ENCODE peak calls at places on chromosomes 2 and 18, in four cellular contexts. Z is endodermal cell, B is breast epithelium, E is pancreas. G is an unnamed sample.

GRCh38 chr18:11121426-11121825 is 27.9 kb downstream of the PIEZO2 start:
- DNase-seq in B (no peak), E (no peak), Z (no peak), G (no peak)

GRCh38 chr2:67215214-67215613 is 181.9 kb upstream of the ETAA1 start:
- DNase-seq in Z (peak; percentile 93), B (no peak), E (peak; percentile 89), G (peak; percentile 74)

GRCh38 chr2:25561136-25561850 is 112.1 kb downstream of the DTNB start:
- DNase-seq in E (no peak), B (no peak), Z (peak; percentile 47), G (no peak)

GRCh38 chr18:57542126-57542525 is 44.4 kb downstream of the FECH start:
- DNase-seq in Z (no peak), E (no peak), B (no peak), G (no peak)

GRCh38 chr18:6441201-6441600 is 26.5 kb upstream of the L3MBTL4 start:
- DNase-seq in Z (no peak), E (no peak), B (no peak), G (no peak)

GRCh38 chr2:53559302-53559967 is 208.2 kb upstream of the CHAC2 start:
- DNase-seq in B (no peak), E (no peak), Z (no peak), G (no peak)

GRCh38 chr18:28087173-28087563 is 89.8 kb downstream of the CDH2 start:
- DNase-seq in Z (no peak), B (no peak), E (no peak), G (no peak)

GRCh38 chr2:7060602-7061435 is 143.6 kb downstream of the RNF144A start:
- DNase-seq in E (no peak), B (no peak), Z (no peak), G (no peak)

GRCh38 chr2:197705912-197706838 is 1.0 kb downstream of the MARS2 start:
- DNase-seq in E (peak; percentile 30), B (no peak), Z (peak; percentile 67), G (no peak)

GRCh38 chr2:216700088-216700567 is 4.8 kb upstream of the IGFBP5 start:
- DNase-seq in Z (no peak), B (no peak), E (no peak), G (no peak)

GRCh38 chr18:58754544-58755068 is 83.3 kb downstream of the MALT1 start:
- DNase-seq in Z (no peak), B (no peak), E (no peak), G (no peak)

GRCh38 chr18:44423826-44424225 is 256.9 kb upstream of the SETBP1 start:
- DNase-seq in Z (peak; percentile 47), E (no peak), B (no peak), G (no peak)

GRCh38 chr2:10762651-10763460 is 41.4 kb downstream of the ATP6V1C2 start:
- DNase-seq in E (no peak), Z (no peak), B (no peak), G (no peak)

GRCh38 chr2:67727623-67728022 is 330.5 kb downstream of the ETAA1 start:
- DNase-seq in B (no peak), E (no peak), Z (no peak), G (no peak)

GRCh38 chr2:118850171-118850900 is 2.9 kb upstream of the EN1 start:
- DNase-seq in Z (peak; percentile 65), B (no peak), E (peak; percentile 35), G (no peak)

GRCh38 chr2:170073288-170073687 is 104.7 kb upstream of the MYO3B start:
- DNase-seq in Z (no peak), E (no peak), B (no peak), G (no peak)

GRCh38 chr2:159201321-159202063 is 85.0 kb downstream of the WDSUB1 start:
- DNase-seq in E (no peak), Z (no peak), B (no peak), G (no peak)

GRCh38 chr2:109135572-109136185 is 6.7 kb downstream of the SH3RF3 start:
- DNase-seq in B (no peak), Z (no peak), E (no peak), G (peak; percentile 87)

GRCh38 chr18:78138993-78139496 is 840.6 kb upstream of the SALL3 start:
- DNase-seq in Z (peak; percentile 83), B (no peak), E (no peak), G (no peak)

GRCh38 chr2:227657204-227657845 is 9.3 kb upstream of the SCYGR5 start:
- DNase-seq in Z (no peak), E (no peak), B (no peak), G (no peak)

GRCh38 chr2:53058526-53058925 is 709.1 kb upstream of the CHAC2 start:
- DNase-seq in B (no peak), Z (peak; percentile 65), E (no peak), G (no peak)

GRCh38 chr18:77884454-77884853 is 634.8 kb downstream of the GALR1 start:
- DNase-seq in E (no peak), B (no peak), Z (no peak), G (no peak)

GRCh38 chr2:118732432-118732831 is 115.0 kb downstream of the EN1 start:
- DNase-seq in B (no peak), Z (no peak), E (no peak), G (no peak)

GRCh38 chr18:79246309-79247108 is 149.2 kb upstream of the NFATC1 start:
- DNase-seq in E (peak; percentile 82), B (peak; percentile 47), Z (peak; percentile 94), G (peak; percentile 88)

GRCh38 chr18:79248495-79249078 is 147.1 kb upstream of the NFATC1 start:
- DNase-seq in Z (no peak), E (no peak), B (no peak), G (no peak)

GRCh38 chr18:79252904-79253633 is 142.7 kb upstream of the NFATC1 start:
- DNase-seq in Z (no peak), E (no peak), B (no peak), G (no peak)

GRCh38 chr18:79250236-79250993 is 145.3 kb upstream of the NFATC1 start:
- DNase-seq in E (no peak), B (no peak), Z (no peak), G (no peak)

DNA sequence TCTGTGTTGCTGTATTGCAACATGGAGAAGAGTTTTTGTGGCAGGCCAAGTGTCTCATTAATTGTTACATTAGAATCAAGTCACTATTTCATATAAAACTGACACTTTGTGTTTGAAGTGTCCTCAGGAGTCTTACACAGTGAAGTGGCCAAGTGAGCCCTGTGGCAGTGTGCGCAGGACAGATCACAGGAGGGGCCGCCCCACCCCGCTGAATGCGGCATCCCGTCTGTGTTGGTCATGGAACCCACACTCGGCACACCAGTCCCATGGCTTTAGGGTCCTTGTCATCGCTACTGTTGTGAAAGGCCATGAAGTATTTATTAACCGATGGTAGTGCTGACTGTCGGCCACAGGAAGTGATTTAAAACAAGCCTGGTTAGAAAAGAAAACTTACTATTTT is 144.7 kb upstream of the NFATC1 start:
- DNase-seq in E (no peak), B (no peak), Z (no peak), G (no peak)
- H3K27ac ChIP-seq in E (no peak overlapping the region), B (no peak overlapping the region), Z (no peak overlapping the region), G (no peak overlapping the region)

DNA sequence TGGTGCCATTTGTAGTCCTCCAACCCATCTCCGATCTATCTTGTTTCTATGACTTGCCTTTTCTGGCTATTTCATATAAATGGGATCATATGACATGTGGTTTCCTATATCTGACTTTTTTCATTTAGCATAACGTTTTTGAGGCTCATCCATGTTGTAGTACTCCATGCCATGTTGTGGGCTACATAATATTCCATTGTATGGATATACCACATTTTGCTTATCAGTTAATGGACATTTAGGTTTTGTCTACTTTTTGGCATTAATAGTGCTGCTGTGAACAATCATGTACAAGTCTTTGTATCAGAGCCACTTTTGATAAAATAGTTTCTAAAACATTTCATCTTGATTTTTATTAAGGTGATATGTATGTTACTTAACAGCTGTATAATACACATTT is 7.4 kb downstream of the CEBPZOS start:
- DNase-seq in E (no peak), B (no peak), Z (no peak), G (no peak)
- H3K27ac ChIP-seq in E (no peak overlapping the region), B (no peak overlapping the region), Z (no peak overlapping the region), G (no peak overlapping the region)

GRCh38 chr2:111884592-111884964 is 585 bp upstream of the ANAPC1 start:
- DNase-seq in E (no peak), Z (no peak), B (no peak), G (no peak)
- H3K27ac ChIP-seq in E (peak overlapping the region; percentile 85), Z (no peak overlapping the region), B (peak overlapping the region; percentile 88), G (peak overlapping the region; percentile 85)

DNA sequence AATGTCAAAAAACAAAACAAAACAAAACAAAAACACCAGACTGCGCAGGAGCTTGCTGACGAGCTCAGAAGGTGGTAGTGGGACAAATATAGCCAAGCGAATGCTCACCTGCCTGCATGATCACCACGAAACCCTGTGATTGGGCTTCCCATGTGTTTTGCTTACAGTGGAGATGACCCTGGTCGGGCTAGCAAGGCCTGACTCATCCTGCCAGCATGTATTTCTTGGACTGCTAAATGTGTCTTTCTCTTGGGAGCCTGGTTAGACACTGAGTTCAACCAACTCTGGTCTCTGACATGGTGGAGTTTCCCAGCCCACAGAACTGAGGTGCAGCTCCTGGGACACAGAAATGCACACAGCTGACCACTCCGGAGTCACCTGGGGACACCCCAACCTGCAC is 30.7 kb upstream of the DUSP2 start:
- DNase-seq in E (no peak), B (no peak), Z (no peak), G (no peak)
- H3K27ac ChIP-seq in E (no peak overlapping the region), B (no peak overlapping the region), Z (no peak overlapping the region), G (no peak overlapping the region)

GRCh38 chr2:28991462-28991861 is 10.4 kb downstream of the TOGARAM2 start:
- DNase-seq in B (no peak), Z (peak; percentile 32), E (no peak), G (no peak)
- H3K27ac ChIP-seq in B (peak overlapping the region; percentile 61), Z (no peak overlapping the region), E (no peak overlapping the region), G (no peak overlapping the region)

DNA sequence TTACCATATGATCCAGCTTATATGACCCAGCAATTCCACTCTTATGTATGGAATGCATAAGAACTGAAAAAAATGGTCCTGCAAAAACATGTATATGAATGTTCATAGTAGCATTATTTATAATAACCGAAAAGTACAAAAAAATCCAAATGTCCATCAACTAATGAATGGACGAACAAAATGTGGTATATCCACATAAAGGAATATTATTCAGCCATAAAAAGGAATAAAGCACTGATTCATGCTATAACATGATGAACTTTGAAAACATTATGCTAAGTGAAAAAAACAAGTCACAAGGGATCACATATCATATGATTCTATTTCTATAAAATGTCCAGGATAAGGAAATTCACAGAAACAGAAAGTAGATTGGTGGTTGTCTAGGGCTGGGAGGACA is 10.1 kb upstream of the DIS3L2 start:
- DNase-seq in Z (no peak), E (no peak), B (no peak), G (no peak)
- H3K27ac ChIP-seq in Z (no peak overlapping the region), E (no peak overlapping the region), B (no peak overlapping the region), G (no peak overlapping the region)

G was measured in WERI-Rb-1.